ENCODE peak calls at places on chromosomes 7 and 10, in six cellular contexts. One of them, this sample, is unnamed.

GRCh38 chr7:70634610-70635068 is 497.3 kb upstream of the GALNT17 start:
- DNase-seq in neural progenitor cell: no peak
- DNase-seq in PC-3: no peak
- DNase-seq in HCT116: no peak
- DNase-seq in MM.1S: no peak
- DNase-seq in SK-N-SH: no peak
- DNase-seq in this sample: peak; percentile 95

GRCh38 chr7:98211676-98212531 is 665 bp downstream of the BHLHA15 start:
- DNase-seq in neural progenitor cell: peak; percentile 33
- DNase-seq in PC-3: no peak
- DNase-seq in HCT116: no peak
- DNase-seq in MM.1S: no peak
- DNase-seq in SK-N-SH: peak; percentile 60
- DNase-seq in this sample: no peak

GRCh38 chr7:133850497-133851070 is 276.6 kb upstream of the LRGUK start:
- DNase-seq in neural progenitor cell: no peak
- DNase-seq in PC-3: no peak
- DNase-seq in HCT116: no peak
- DNase-seq in MM.1S: no peak
- DNase-seq in SK-N-SH: no peak
- DNase-seq in this sample: no peak

GRCh38 chr7:151888079-151888673 is 11.3 kb upstream of the PRKAG2 start:
- DNase-seq in neural progenitor cell: peak; percentile 40
- DNase-seq in PC-3: peak; percentile 23
- DNase-seq in HCT116: no peak
- DNase-seq in MM.1S: no peak
- DNase-seq in SK-N-SH: no peak
- DNase-seq in this sample: no peak

GRCh38 chr10:77391605-77392235 is 245.9 kb downstream of the KCNMA1 start:
- DNase-seq in neural progenitor cell: peak; percentile 91
- DNase-seq in PC-3: peak; percentile 100
- DNase-seq in HCT116: peak; percentile 74
- DNase-seq in MM.1S: peak; percentile 48
- DNase-seq in SK-N-SH: peak; percentile 66
- DNase-seq in this sample: peak; percentile 88

GRCh38 chr10:43046288-43046991 is 30.4 kb upstream of the RET start:
- DNase-seq in neural progenitor cell: no peak
- DNase-seq in PC-3: no peak
- DNase-seq in HCT116: no peak
- DNase-seq in MM.1S: no peak
- DNase-seq in SK-N-SH: no peak
- DNase-seq in this sample: no peak

GRCh38 chr10:4351723-4352565 is 474.1 kb upstream of the AKR1E2 start:
- DNase-seq in neural progenitor cell: no peak
- DNase-seq in PC-3: no peak
- DNase-seq in HCT116: no peak
- DNase-seq in MM.1S: no peak
- DNase-seq in SK-N-SH: no peak
- DNase-seq in this sample: peak; percentile 60

GRCh38 chr7:103735377-103735776 is 254.1 kb downstream of the RELN start:
- DNase-seq in neural progenitor cell: no peak
- DNase-seq in PC-3: peak; percentile 85
- DNase-seq in HCT116: no peak
- DNase-seq in MM.1S: no peak
- DNase-seq in SK-N-SH: no peak
- DNase-seq in this sample: peak; percentile 29

GRCh38 chr7:67821116-67821515 is 824.5 kb downstream of the TYW1 start:
- DNase-seq in neural progenitor cell: no peak
- DNase-seq in PC-3: no peak
- DNase-seq in HCT116: no peak
- DNase-seq in MM.1S: no peak
- DNase-seq in SK-N-SH: no peak
- DNase-seq in this sample: peak; percentile 22

GRCh38 chr7:129363-130221 is 62.8 kb upstream of the FAM20C start:
- DNase-seq in neural progenitor cell: no peak
- DNase-seq in PC-3: no peak
- DNase-seq in HCT116: no peak
- DNase-seq in MM.1S: no peak
- DNase-seq in SK-N-SH: no peak
- DNase-seq in this sample: peak; percentile 73

DNA sequence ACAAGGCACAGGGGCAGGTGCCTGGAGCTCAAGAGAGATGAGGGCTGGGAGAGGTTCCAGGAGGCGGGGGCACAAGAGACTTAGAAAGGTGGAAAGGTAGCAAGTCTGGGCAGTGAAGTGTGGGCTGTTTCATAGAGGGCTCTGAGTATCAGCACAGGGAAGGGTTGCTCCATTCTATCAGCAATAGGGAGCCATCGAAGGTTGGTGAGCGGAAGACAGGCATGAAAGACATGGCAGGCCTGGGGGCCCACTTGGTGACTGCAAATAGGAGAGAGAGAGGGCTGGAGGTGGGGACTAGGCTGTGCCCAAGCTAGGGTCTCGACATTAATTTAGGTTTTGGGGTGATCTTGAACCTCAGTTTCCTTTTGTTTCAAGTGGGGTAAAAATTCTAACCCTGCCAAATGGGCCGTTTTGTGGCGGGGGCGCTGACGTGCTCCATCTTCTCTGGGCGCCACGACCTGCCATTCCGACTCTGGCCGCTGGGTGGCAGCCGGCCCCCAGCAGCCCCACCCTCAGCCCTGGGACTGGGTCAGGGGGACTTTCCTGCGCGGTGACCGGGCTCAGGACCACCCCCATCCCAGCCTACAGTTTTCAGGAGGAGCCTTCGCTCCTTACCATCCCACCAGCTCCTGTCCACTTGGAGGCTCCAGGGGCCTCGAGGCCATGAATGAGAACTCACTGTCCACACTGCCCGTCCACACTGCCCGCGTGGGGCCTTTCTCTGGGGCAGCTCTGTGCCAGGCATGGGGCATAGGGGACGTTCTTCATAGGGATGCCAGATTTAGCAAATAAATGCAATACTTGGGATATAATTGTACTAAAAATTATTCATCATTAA is 37.2 kb upstream of the PCBD1 start:
- DNase-seq in neural progenitor cell: peak; percentile 82
- DNase-seq in PC-3: peak; percentile 75
- DNase-seq in HCT116: no peak
- DNase-seq in MM.1S: no peak
- DNase-seq in SK-N-SH: peak; percentile 92
- DNase-seq in this sample: peak; percentile 46
- TF ChIP-seq EZH2phosphoT487 in neural progenitor cell: no peak
- TF ChIP-seq EZH2phosphoT487 in PC-3: no peak
- TF ChIP-seq EZH2phosphoT487 in HCT116: no peak
- TF ChIP-seq EZH2phosphoT487 in MM.1S: no peak
- TF ChIP-seq EZH2phosphoT487 in SK-N-SH: no peak
- TF ChIP-seq EZH2phosphoT487 in this sample: no peak

GRCh38 chr7:35463751-35464150 is 209.9 kb upstream of the TBX20 start:
- DNase-seq in neural progenitor cell: no peak
- DNase-seq in PC-3: no peak
- DNase-seq in HCT116: no peak
- DNase-seq in MM.1S: no peak
- DNase-seq in SK-N-SH: no peak
- DNase-seq in this sample: no peak
- H3K9ac ChIP-seq in neural progenitor cell: no peak overlapping the region
- H3K9ac ChIP-seq in PC-3: no peak overlapping the region
- H3K9ac ChIP-seq in HCT116: no peak overlapping the region
- H3K9ac ChIP-seq in MM.1S: no peak overlapping the region
- H3K9ac ChIP-seq in SK-N-SH: no peak overlapping the region
- H3K9ac ChIP-seq in this sample: no peak overlapping the region

GRCh38 chr10:122495406-122496340 is 34.3 kb downstream of the HTRA1 start:
- DNase-seq in neural progenitor cell: no peak
- DNase-seq in PC-3: no peak
- DNase-seq in HCT116: peak; percentile 21
- DNase-seq in MM.1S: no peak
- DNase-seq in SK-N-SH: no peak
- DNase-seq in this sample: peak; percentile 73

GRCh38 chr10:122492955-122493597 is 31.7 kb downstream of the HTRA1 start:
- DNase-seq in neural progenitor cell: no peak
- DNase-seq in PC-3: no peak
- DNase-seq in HCT116: no peak
- DNase-seq in MM.1S: no peak
- DNase-seq in SK-N-SH: no peak
- DNase-seq in this sample: peak; percentile 91

GRCh38 chr10:122494173-122494820 is 32.9 kb downstream of the HTRA1 start:
- DNase-seq in neural progenitor cell: no peak
- DNase-seq in PC-3: peak; percentile 37
- DNase-seq in HCT116: no peak
- DNase-seq in MM.1S: no peak
- DNase-seq in SK-N-SH: no peak
- DNase-seq in this sample: no peak

GRCh38 chr10:122493761-122494160 is 32.4 kb downstream of the HTRA1 start:
- DNase-seq in neural progenitor cell: no peak
- DNase-seq in PC-3: no peak
- DNase-seq in HCT116: no peak
- DNase-seq in MM.1S: no peak
- DNase-seq in SK-N-SH: no peak
- DNase-seq in this sample: no peak

GRCh38 chr10:122494833-122495232 is 33.5 kb downstream of the HTRA1 start:
- DNase-seq in neural progenitor cell: no peak
- DNase-seq in PC-3: peak; percentile 83
- DNase-seq in HCT116: peak; percentile 89
- DNase-seq in MM.1S: no peak
- DNase-seq in SK-N-SH: no peak
- DNase-seq in this sample: peak; percentile 97
- H3K4me3 ChIP-seq in neural progenitor cell: no peak overlapping the region
- H3K4me3 ChIP-seq in PC-3: peak overlapping the region; percentile 22
- H3K4me3 ChIP-seq in HCT116: peak overlapping the region; percentile 27
- H3K4me3 ChIP-seq in MM.1S: no peak overlapping the region
- H3K4me3 ChIP-seq in SK-N-SH: no peak overlapping the region
- H3K4me3 ChIP-seq in this sample: peak overlapping the region; percentile 56

GRCh38 chr10:49116509-49117365 is 1.4 kb upstream of the VSTM4 start:
- DNase-seq in neural progenitor cell: no peak
- DNase-seq in PC-3: no peak
- DNase-seq in HCT116: no peak
- DNase-seq in MM.1S: no peak
- DNase-seq in SK-N-SH: no peak
- DNase-seq in this sample: peak; percentile 54

GRCh38 chr10:49115796-49116508 is 630 bp upstream of the VSTM4 start:
- DNase-seq in neural progenitor cell: no peak
- DNase-seq in PC-3: no peak
- DNase-seq in HCT116: no peak
- DNase-seq in MM.1S: no peak
- DNase-seq in SK-N-SH: no peak
- DNase-seq in this sample: no peak

GRCh38 chr10:49113741-49114141 is 1.6 kb downstream of the VSTM4 start:
- DNase-seq in neural progenitor cell: no peak
- DNase-seq in PC-3: no peak
- DNase-seq in HCT116: no peak
- DNase-seq in MM.1S: no peak
- DNase-seq in SK-N-SH: no peak
- DNase-seq in this sample: peak; percentile 84

GRCh38 chr10:49114718-49115014 is 656 bp downstream of the VSTM4 start:
- DNase-seq in neural progenitor cell: no peak
- DNase-seq in PC-3: no peak
- DNase-seq in HCT116: no peak
- DNase-seq in MM.1S: no peak
- DNase-seq in SK-N-SH: no peak
- DNase-seq in this sample: no peak

GRCh38 chr10:49115015-49115795 is at the start of gene VSTM4:
- DNase-seq in neural progenitor cell: peak; percentile 82
- DNase-seq in PC-3: no peak
- DNase-seq in HCT116: no peak
- DNase-seq in MM.1S: no peak
- DNase-seq in SK-N-SH: peak; percentile 93
- DNase-seq in this sample: peak; percentile 78
- TF ChIP-seq EZH2phosphoT487 in neural progenitor cell: no peak
- TF ChIP-seq EZH2phosphoT487 in PC-3: no peak
- TF ChIP-seq EZH2phosphoT487 in HCT116: no peak
- TF ChIP-seq EZH2phosphoT487 in MM.1S: no peak
- TF ChIP-seq EZH2phosphoT487 in SK-N-SH: no peak
- TF ChIP-seq EZH2phosphoT487 in this sample: no peak

GRCh38 chr10:100182908-100183307 is 2.9 kb downstream of the ERLIN1 start:
- DNase-seq in neural progenitor cell: no peak
- DNase-seq in PC-3: no peak
- DNase-seq in HCT116: no peak
- DNase-seq in MM.1S: no peak
- DNase-seq in SK-N-SH: no peak
- DNase-seq in this sample: no peak

GRCh38 chr10:100185364-100186252 is at the start of gene ERLIN1:
- DNase-seq in neural progenitor cell: peak; percentile 98
- DNase-seq in PC-3: peak; percentile 89
- DNase-seq in HCT116: peak; percentile 80
- DNase-seq in MM.1S: peak; percentile 95
- DNase-seq in SK-N-SH: peak; percentile 97
- DNase-seq in this sample: peak; percentile 98

GRCh38 chr10:100184426-100185219 is 1.2 kb downstream of the ERLIN1 start:
- DNase-seq in neural progenitor cell: peak; percentile 45
- DNase-seq in PC-3: peak; percentile 44
- DNase-seq in HCT116: peak; percentile 12
- DNase-seq in MM.1S: peak; percentile 18
- DNase-seq in SK-N-SH: peak; percentile 46
- DNase-seq in this sample: peak; percentile 54

GRCh38 chr10:100183482-100183881 is 2.3 kb downstream of the ERLIN1 start:
- DNase-seq in neural progenitor cell: no peak
- DNase-seq in PC-3: peak; percentile 51
- DNase-seq in HCT116: no peak
- DNase-seq in MM.1S: no peak
- DNase-seq in SK-N-SH: no peak
- DNase-seq in this sample: peak; percentile 21

GRCh38 chr10:100182281-100182680 is 3.5 kb downstream of the ERLIN1 start:
- DNase-seq in neural progenitor cell: no peak
- DNase-seq in PC-3: no peak
- DNase-seq in HCT116: no peak
- DNase-seq in MM.1S: no peak
- DNase-seq in SK-N-SH: no peak
- DNase-seq in this sample: no peak
- H3K9ac ChIP-seq in neural progenitor cell: no peak overlapping the region
- H3K9ac ChIP-seq in PC-3: no peak overlapping the region
- H3K9ac ChIP-seq in HCT116: no peak overlapping the region
- H3K9ac ChIP-seq in MM.1S: no peak overlapping the region
- H3K9ac ChIP-seq in SK-N-SH: no peak overlapping the region
- H3K9ac ChIP-seq in this sample: no peak overlapping the region

GRCh38 chr7:116592041-116592355 is 67.2 kb downstream of the CAV1 start:
- DNase-seq in neural progenitor cell: no peak
- DNase-seq in PC-3: no peak
- DNase-seq in HCT116: no peak
- DNase-seq in MM.1S: no peak
- DNase-seq in SK-N-SH: no peak
- DNase-seq in this sample: no peak

GRCh38 chr7:116592445-116592844 is 67.6 kb downstream of the CAV1 start:
- DNase-seq in neural progenitor cell: no peak
- DNase-seq in PC-3: no peak
- DNase-seq in HCT116: no peak
- DNase-seq in MM.1S: no peak
- DNase-seq in SK-N-SH: no peak
- DNase-seq in this sample: no peak

GRCh38 chr7:116593359-116594075 is 68.7 kb downstream of the CAV1 start:
- DNase-seq in neural progenitor cell: no peak
- DNase-seq in PC-3: no peak
- DNase-seq in HCT116: no peak
- DNase-seq in MM.1S: no peak
- DNase-seq in SK-N-SH: no peak
- DNase-seq in this sample: no peak

GRCh38 chr7:116588641-116589594 is 64.1 kb downstream of the CAV1 start:
- DNase-seq in neural progenitor cell: peak; percentile 68
- DNase-seq in PC-3: peak; percentile 88
- DNase-seq in HCT116: peak; percentile 44
- DNase-seq in MM.1S: peak; percentile 86
- DNase-seq in SK-N-SH: peak; percentile 21
- DNase-seq in this sample: peak; percentile 70

GRCh38 chr7:116591202-116592040 is 66.6 kb downstream of the CAV1 start:
- DNase-seq in neural progenitor cell: no peak
- DNase-seq in PC-3: peak; percentile 74
- DNase-seq in HCT116: peak; percentile 45
- DNase-seq in MM.1S: peak; percentile 60
- DNase-seq in SK-N-SH: peak; percentile 11
- DNase-seq in this sample: peak; percentile 59
- H3K4me3 ChIP-seq in neural progenitor cell: no peak overlapping the region
- H3K4me3 ChIP-seq in PC-3: peak overlapping the region; percentile 59
- H3K4me3 ChIP-seq in HCT116: peak overlapping the region; percentile 30
- H3K4me3 ChIP-seq in MM.1S: peak overlapping the region; percentile 35
- H3K4me3 ChIP-seq in SK-N-SH: peak overlapping the region; percentile 26
- H3K4me3 ChIP-seq in this sample: no peak overlapping the region